ENCODE peak calls at places on chromosome 12, in four cellular contexts. One of them, this sample, is unnamed.

GRCh38 chr12:95117178-95117599 is 43.8 kb upstream of the NR2C1 start:
- DNase-seq in H1: no peak
- DNase-seq in HepG2: peak
- DNase-seq in GM12878: peak
- DNase-seq in this sample: peak

GRCh38 chr12:8914716-8915526 is 612 bp downstream of the PHC1 start:
- DNase-seq in H1: no peak
- DNase-seq in HepG2: peak
- DNase-seq in GM12878: no peak
- DNase-seq in this sample: peak

GRCh38 chr12:94073441-94074051 is 74.8 kb upstream of the PLXNC1 start:
- DNase-seq in H1: no peak
- DNase-seq in HepG2: no peak
- DNase-seq in GM12878: no peak
- DNase-seq in this sample: no peak

GRCh38 chr12:52631676-52632459 is 13.5 kb upstream of the KRT73 start:
- DNase-seq in H1: no peak
- DNase-seq in HepG2: no peak
- DNase-seq in GM12878: no peak
- DNase-seq in this sample: no peak

GRCh38 chr12:65811968-65812700 is 12.1 kb upstream of the HMGA2 start:
- DNase-seq in H1: no peak
- DNase-seq in HepG2: no peak
- DNase-seq in GM12878: no peak
- DNase-seq in this sample: no peak

GRCh38 chr12:66929121-66929520 is 250.2 kb upstream of the GRIP1 start:
- DNase-seq in H1: no peak
- DNase-seq in HepG2: no peak
- DNase-seq in GM12878: no peak
- DNase-seq in this sample: no peak

GRCh38 chr12:49094104-49094948 is at the start of gene DHH:
- DNase-seq in H1: no peak
- DNase-seq in HepG2: no peak
- DNase-seq in GM12878: no peak
- DNase-seq in this sample: peak

GRCh38 chr12:124273630-124274029 is 21.3 kb upstream of the RFLNA start:
- DNase-seq in H1: peak
- DNase-seq in HepG2: peak
- DNase-seq in GM12878: peak
- DNase-seq in this sample: peak

GRCh38 chr12:107906719-107907118 is 132.2 kb downstream of the ASCL4 start:
- DNase-seq in H1: no peak
- DNase-seq in HepG2: no peak
- DNase-seq in GM12878: no peak
- DNase-seq in this sample: no peak

GRCh38 chr12:119440961-119441360 is 106.4 kb downstream of the CCDC60 start:
- DNase-seq in H1: no peak
- DNase-seq in HepG2: no peak
- DNase-seq in GM12878: no peak
- DNase-seq in this sample: no peak

GRCh38 chr12:106416273-106416672 is 58.7 kb downstream of the POLR3B start:
- DNase-seq in H1: no peak
- DNase-seq in HepG2: no peak
- DNase-seq in GM12878: no peak
- DNase-seq in this sample: no peak

GRCh38 chr12:26124491-26125450 is at the start of gene BHLHE41:
- DNase-seq in H1: no peak
- DNase-seq in HepG2: no peak
- DNase-seq in GM12878: no peak
- DNase-seq in this sample: peak

GRCh38 chr12:120536064-120536791 is 2.1 kb downstream of the RNF10 start:
- DNase-seq in H1: no peak
- DNase-seq in HepG2: peak
- DNase-seq in GM12878: no peak
- DNase-seq in this sample: no peak

GRCh38 chr12:20212658-20213387 is 155.5 kb upstream of the PDE3A start:
- DNase-seq in H1: peak
- DNase-seq in HepG2: no peak
- DNase-seq in GM12878: no peak
- DNase-seq in this sample: peak

GRCh38 chr12:50764116-50764860 is 387 bp downstream of the ATF1 start:
- DNase-seq in H1: no peak
- DNase-seq in HepG2: no peak
- DNase-seq in GM12878: no peak
- DNase-seq in this sample: peak

GRCh38 chr12:49295087-49296001 is at the start of gene PRPH:
- DNase-seq in H1: no peak
- DNase-seq in HepG2: no peak
- DNase-seq in GM12878: no peak
- DNase-seq in this sample: peak

GRCh38 chr12:77220586-77220985 is 155.2 kb upstream of the E2F7 start:
- DNase-seq in H1: no peak
- DNase-seq in HepG2: no peak
- DNase-seq in GM12878: no peak
- DNase-seq in this sample: no peak

GRCh38 chr12:46383654-46384450 is 11.3 kb upstream of the SLC38A2 start:
- DNase-seq in H1: no peak
- DNase-seq in HepG2: peak
- DNase-seq in GM12878: no peak
- DNase-seq in this sample: no peak

GRCh38 chr12:24482882-24483604 is 465.9 kb downstream of the BCAT1 start:
- DNase-seq in H1: no peak
- DNase-seq in HepG2: no peak
- DNase-seq in GM12878: no peak
- DNase-seq in this sample: no peak

GRCh38 chr12:89927226-89927698 is 218.6 kb upstream of the ATP2B1 start:
- DNase-seq in H1: no peak
- DNase-seq in HepG2: no peak
- DNase-seq in GM12878: peak
- DNase-seq in this sample: no peak

GRCh38 chr12:10811883-10812536 is 2.0 kb upstream of the TAS2R9 start:
- DNase-seq in H1: no peak
- DNase-seq in HepG2: no peak
- DNase-seq in GM12878: no peak
- DNase-seq in this sample: no peak

GRCh38 chr12:110165540-110166159 is 41.5 kb downstream of the IFT81 start:
- DNase-seq in H1: no peak
- DNase-seq in HepG2: peak
- DNase-seq in GM12878: peak
- DNase-seq in this sample: no peak

GRCh38 chr12:30898846-30899245 is 27.7 kb upstream of the TSPAN11 start:
- DNase-seq in H1: no peak
- DNase-seq in HepG2: no peak
- DNase-seq in GM12878: no peak
- DNase-seq in this sample: no peak

GRCh38 chr12:30900351-30900750 is 26.2 kb upstream of the TSPAN11 start:
- DNase-seq in H1: no peak
- DNase-seq in HepG2: no peak
- DNase-seq in GM12878: no peak
- DNase-seq in this sample: no peak

GRCh38 chr12:30902001-30902400 is 24.5 kb upstream of the TSPAN11 start:
- DNase-seq in H1: no peak
- DNase-seq in HepG2: no peak
- DNase-seq in GM12878: no peak
- DNase-seq in this sample: no peak

DNA sequence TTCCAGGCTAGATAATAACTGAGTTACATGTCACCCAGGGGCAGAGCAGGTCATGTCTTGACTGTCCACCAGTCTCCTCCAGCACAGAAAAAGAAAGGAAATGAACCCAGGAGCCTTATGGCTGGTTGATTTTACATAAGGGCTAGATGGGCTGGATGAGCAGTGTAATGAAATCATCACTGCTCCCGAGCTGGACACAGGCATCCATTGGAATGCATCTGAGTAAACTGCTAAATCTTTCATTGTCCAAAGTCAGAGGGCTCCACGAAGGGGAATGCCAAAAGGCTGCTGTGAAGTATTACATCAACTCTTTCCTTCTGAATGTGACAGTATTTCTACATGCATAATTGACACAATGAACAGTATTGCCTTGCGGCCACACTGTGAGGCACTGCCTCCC is 30.1 kb upstream of the TSPAN11 start:
- DNase-seq in H1: no peak
- DNase-seq in HepG2: no peak
- DNase-seq in GM12878: no peak
- DNase-seq in this sample: no peak
- TF ChIP-seq TCF12 in H1: no peak
- TF ChIP-seq TCF12 in HepG2: no peak
- TF ChIP-seq TCF12 in GM12878: no peak
- TF ChIP-seq TCF12 in this sample: no peak

GRCh38 chr12:21939435-21939834 is 1.8 kb downstream of the ABCC9 start:
- DNase-seq in H1: no peak
- DNase-seq in HepG2: no peak
- DNase-seq in GM12878: no peak
- DNase-seq in this sample: no peak
- TF ChIP-seq TCF12 in H1: no peak
- TF ChIP-seq TCF12 in HepG2: no peak
- TF ChIP-seq TCF12 in GM12878: no peak
- TF ChIP-seq TCF12 in this sample: no peak

GRCh38 chr12:121823101-121823726 is 19.4 kb downstream of the SETD1B start:
- DNase-seq in H1: no peak
- DNase-seq in HepG2: no peak
- DNase-seq in GM12878: no peak
- DNase-seq in this sample: peak
- TF ChIP-seq TCF12 in H1: no peak
- TF ChIP-seq TCF12 in HepG2: no peak
- TF ChIP-seq TCF12 in GM12878: no peak
- TF ChIP-seq TCF12 in this sample: no peak

GRCh38 chr12:87704374-87704773 is 324.8 kb downstream of the C12orf50 start:
- DNase-seq in H1: no peak
- DNase-seq in HepG2: no peak
- DNase-seq in GM12878: no peak
- DNase-seq in this sample: no peak
- TF ChIP-seq TCF12 in H1: peak
- TF ChIP-seq TCF12 in HepG2: no peak
- TF ChIP-seq TCF12 in GM12878: no peak
- TF ChIP-seq TCF12 in this sample: no peak

This sample was measured in SK-N-SH.